ENCODE peak calls at places on chromosomes 7 and 10, in six cellular contexts. One of them, this sample, is unnamed.

GRCh38 chr7:153381275-153382119 is 621.9 kb downstream of the ACTR3B start:
- DNase-seq in GM12878: no peak
- DNase-seq in H1: peak
- DNase-seq in SK-N-SH: peak
- DNase-seq in HepG2: peak
- DNase-seq in K562: peak
- DNase-seq in this sample: peak

GRCh38 chr10:84415539-84416244 is 87.3 kb downstream of the CCSER2 start:
- DNase-seq in HepG2: no peak
- DNase-seq in K562: no peak
- DNase-seq in SK-N-SH: no peak
- DNase-seq in GM12878: no peak
- DNase-seq in H1: no peak
- DNase-seq in this sample: no peak

GRCh38 chr7:17043012-17043877 is 161.5 kb upstream of the AGR3 start:
- DNase-seq in HepG2: no peak
- DNase-seq in GM12878: no peak
- DNase-seq in K562: no peak
- DNase-seq in H1: no peak
- DNase-seq in SK-N-SH: no peak
- DNase-seq in this sample: no peak

GRCh38 chr7:94284120-94284519 is 110.6 kb upstream of the COL1A2 start:
- DNase-seq in H1: no peak
- DNase-seq in K562: no peak
- DNase-seq in SK-N-SH: no peak
- DNase-seq in GM12878: no peak
- DNase-seq in HepG2: no peak
- DNase-seq in this sample: no peak

GRCh38 chr10:116722736-116723427 is 19.5 kb downstream of the HSPA12A start:
- DNase-seq in GM12878: no peak
- DNase-seq in SK-N-SH: peak
- DNase-seq in H1: no peak
- DNase-seq in HepG2: no peak
- DNase-seq in K562: no peak
- DNase-seq in this sample: no peak

GRCh38 chr10:94496010-94496409 is 49.6 kb upstream of the HELLS start:
- DNase-seq in HepG2: no peak
- DNase-seq in GM12878: peak
- DNase-seq in K562: no peak
- DNase-seq in SK-N-SH: no peak
- DNase-seq in H1: no peak
- DNase-seq in this sample: no peak

GRCh38 chr10:101843032-101843991 is at the start of gene KCNIP2:
- DNase-seq in K562: no peak
- DNase-seq in SK-N-SH: peak
- DNase-seq in H1: no peak
- DNase-seq in GM12878: no peak
- DNase-seq in HepG2: no peak
- DNase-seq in this sample: peak

GRCh38 chr7:23356726-23357125 is 57.6 kb downstream of the MALSU1 start:
- DNase-seq in HepG2: no peak
- DNase-seq in GM12878: no peak
- DNase-seq in SK-N-SH: no peak
- DNase-seq in K562: no peak
- DNase-seq in H1: no peak
- DNase-seq in this sample: no peak

GRCh38 chr7:134927076-134927475 is 59.2 kb upstream of the AGBL3 start:
- DNase-seq in K562: no peak
- DNase-seq in GM12878: no peak
- DNase-seq in H1: no peak
- DNase-seq in HepG2: no peak
- DNase-seq in SK-N-SH: no peak
- DNase-seq in this sample: no peak

GRCh38 chr7:143479055-143479766 is 1.5 kb downstream of the TAS2R41 start:
- DNase-seq in HepG2: no peak
- DNase-seq in H1: no peak
- DNase-seq in K562: no peak
- DNase-seq in SK-N-SH: no peak
- DNase-seq in GM12878: no peak
- DNase-seq in this sample: no peak

GRCh38 chr10:3452234-3452633 is 279.7 kb upstream of the PITRM1 start:
- DNase-seq in HepG2: no peak
- DNase-seq in SK-N-SH: no peak
- DNase-seq in H1: no peak
- DNase-seq in K562: no peak
- DNase-seq in GM12878: no peak
- DNase-seq in this sample: no peak

GRCh38 chr10:86943316-86944030 is 13.9 kb downstream of the MMRN2 start:
- DNase-seq in GM12878: no peak
- DNase-seq in H1: no peak
- DNase-seq in SK-N-SH: no peak
- DNase-seq in HepG2: no peak
- DNase-seq in K562: no peak
- DNase-seq in this sample: no peak

GRCh38 chr10:60044221-60044620 is 137.9 kb upstream of the CCDC6 start:
- DNase-seq in K562: no peak
- DNase-seq in H1: no peak
- DNase-seq in GM12878: no peak
- DNase-seq in SK-N-SH: no peak
- DNase-seq in HepG2: no peak
- DNase-seq in this sample: no peak

GRCh38 chr10:5550621-5551530 is 26.1 kb downstream of the CALML3 start:
- DNase-seq in HepG2: no peak
- DNase-seq in H1: no peak
- DNase-seq in K562: peak
- DNase-seq in SK-N-SH: no peak
- DNase-seq in GM12878: no peak
- DNase-seq in this sample: no peak

GRCh38 chr7:158401295-158401694 is 186.3 kb downstream of the PTPRN2 start:
- DNase-seq in H1: no peak
- DNase-seq in HepG2: no peak
- DNase-seq in SK-N-SH: no peak
- DNase-seq in GM12878: no peak
- DNase-seq in K562: no peak
- DNase-seq in this sample: no peak

GRCh38 chr7:74606909-74607255 is 50.6 kb upstream of the GTF2I start:
- DNase-seq in K562: no peak
- DNase-seq in SK-N-SH: no peak
- DNase-seq in HepG2: no peak
- DNase-seq in H1: no peak
- DNase-seq in GM12878: no peak
- DNase-seq in this sample: no peak

GRCh38 chr10:2477154-2477553 is 590.2 kb upstream of the PFKP start:
- DNase-seq in SK-N-SH: peak
- DNase-seq in K562: no peak
- DNase-seq in GM12878: no peak
- DNase-seq in HepG2: no peak
- DNase-seq in H1: peak
- DNase-seq in this sample: no peak

DNA sequence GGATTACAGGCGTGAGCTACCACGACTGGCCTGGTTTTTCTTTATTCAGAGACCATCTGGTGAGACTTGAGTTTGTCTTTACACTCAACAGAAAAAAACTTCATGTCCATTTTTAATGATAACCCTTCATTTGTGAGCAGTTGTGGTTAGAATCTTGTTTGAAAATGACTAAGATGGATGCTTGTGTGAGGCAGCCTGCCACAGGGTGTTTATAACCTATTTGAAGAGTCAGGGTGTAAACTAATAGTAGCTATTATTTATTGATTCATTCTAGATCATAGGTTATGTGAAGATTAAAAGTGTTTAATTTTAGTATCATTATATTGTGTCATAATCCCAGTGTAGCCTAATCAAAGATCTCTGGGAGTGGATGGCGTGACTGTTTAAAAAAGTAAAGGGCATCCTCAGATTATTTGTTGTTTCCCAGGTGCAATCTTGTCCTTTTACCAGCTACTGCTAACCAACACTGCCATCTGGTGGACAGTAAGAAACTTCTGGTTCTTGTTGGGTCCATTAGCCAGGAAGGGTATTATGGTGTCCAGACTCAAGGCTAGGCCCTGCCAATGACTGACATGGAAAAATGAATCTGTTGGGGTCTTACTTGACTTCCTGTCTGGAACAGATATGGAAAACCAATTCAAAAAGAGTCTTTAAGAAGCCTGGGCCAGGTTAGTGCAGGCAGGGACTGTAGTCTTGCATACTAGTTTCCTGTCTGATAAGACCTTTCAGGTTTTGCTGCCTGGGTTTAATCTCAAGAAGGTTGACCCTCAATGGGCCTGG is 24.9 kb downstream of the NRBF2 start:
- DNase-seq in H1: no peak
- DNase-seq in K562: peak
- DNase-seq in GM12878: peak
- DNase-seq in SK-N-SH: peak
- DNase-seq in HepG2: peak
- DNase-seq in this sample: peak
- TF ChIP-seq GABPA in H1: no peak
- TF ChIP-seq GABPA in K562: no peak
- TF ChIP-seq GABPA in GM12878: no peak
- TF ChIP-seq GABPA in SK-N-SH: no peak
- TF ChIP-seq GABPA in HepG2: no peak
- TF ChIP-seq GABPA in this sample: no peak

DNA sequence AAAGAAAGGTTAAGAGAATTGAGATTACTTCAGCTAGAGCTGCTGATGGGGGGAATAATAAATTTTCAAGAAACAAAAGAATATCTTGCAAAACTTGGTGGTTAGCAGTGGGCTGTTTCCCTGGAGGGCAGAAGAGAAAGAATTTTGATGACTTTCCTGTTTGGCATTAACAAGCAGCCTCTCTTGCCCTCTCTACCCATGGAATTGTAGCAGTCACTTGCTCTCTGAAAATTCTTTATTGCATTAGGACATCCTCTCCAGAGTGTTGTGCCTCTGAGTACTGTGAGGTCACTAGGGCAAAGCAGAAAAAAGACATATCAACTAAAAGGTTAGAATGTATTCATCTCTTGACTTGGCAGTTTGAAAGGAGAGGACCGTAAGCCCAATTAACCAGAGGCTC is 215.1 kb downstream of the KIF20B start:
- DNase-seq in HepG2: no peak
- DNase-seq in SK-N-SH: no peak
- DNase-seq in K562: no peak
- DNase-seq in GM12878: no peak
- DNase-seq in H1: no peak
- DNase-seq in this sample: no peak
- TF ChIP-seq GABPA in HepG2: no peak
- TF ChIP-seq GABPA in SK-N-SH: no peak
- TF ChIP-seq GABPA in K562: no peak
- TF ChIP-seq GABPA in GM12878: no peak
- TF ChIP-seq GABPA in H1: no peak
- TF ChIP-seq GABPA in this sample: no peak

GRCh38 chr7:27108390-27109127 is 6.1 kb upstream of the HOXA2 start:
- DNase-seq in HepG2: no peak
- DNase-seq in H1: no peak
- DNase-seq in GM12878: no peak
- DNase-seq in K562: no peak
- DNase-seq in SK-N-SH: no peak
- DNase-seq in this sample: no peak
- TF ChIP-seq GABPA in HepG2: no peak
- TF ChIP-seq GABPA in H1: peak
- TF ChIP-seq GABPA in GM12878: no peak
- TF ChIP-seq GABPA in K562: no peak
- TF ChIP-seq GABPA in SK-N-SH: no peak
- TF ChIP-seq GABPA in this sample: no peak

DNA sequence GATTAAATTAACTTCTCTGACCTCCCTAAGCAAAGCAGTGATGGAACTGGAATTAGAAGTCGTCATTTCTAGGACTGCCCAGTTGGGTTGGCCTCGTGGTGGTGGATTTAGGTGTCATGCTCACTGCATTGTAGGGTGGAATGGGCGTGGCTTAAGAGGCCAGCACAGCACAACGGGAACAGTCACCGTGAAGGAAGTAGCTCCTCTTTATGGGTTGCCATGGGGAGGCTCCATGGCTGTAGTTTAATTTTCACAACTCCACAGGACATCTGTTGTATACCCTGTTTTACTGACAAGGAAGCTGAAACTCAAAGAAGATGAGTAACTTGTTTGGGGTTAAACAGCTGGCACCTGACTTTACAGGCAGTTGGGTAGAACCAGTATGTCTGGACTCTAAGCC is 208.3 kb downstream of the CELF2 start:
- DNase-seq in HepG2: no peak
- DNase-seq in GM12878: no peak
- DNase-seq in H1: no peak
- DNase-seq in K562: peak
- DNase-seq in SK-N-SH: no peak
- DNase-seq in this sample: peak
- TF ChIP-seq GABPA in HepG2: no peak
- TF ChIP-seq GABPA in GM12878: no peak
- TF ChIP-seq GABPA in H1: no peak
- TF ChIP-seq GABPA in K562: no peak
- TF ChIP-seq GABPA in SK-N-SH: no peak
- TF ChIP-seq GABPA in this sample: no peak

This sample was measured in HL-60.